ENCODE peak calls at places on chromosomes 7 and 10, in eight cellular contexts. W is stimulated activated CD4-positive, alpha-beta T cell treated with anti-CD3 and anti-CD28 coated beads, Interleukin-2, amount 100 ng/mL, for 48 hours; Y is GM04504; Q is NCI-H82; L is iPS-NIHi11; A is activated T-cell treated with anti-CD3 and anti-CD28 coated beads, Interleukin-2, amount 50 U/mL, for 4 hours; T is NCI-H460; H is activated CD8-positive, alpha-beta memory T cell treated with anti-CD3 and anti-CD28 coated beads for 48 hours. M is an unnamed sample.

GRCh38 chr7:74499835-74500388 is 46.2 kb downstream of the GTF2IRD1 start:
- DNase-seq in W (no peak), Y (no peak), Q (peak), L (no peak), A (no peak), T (no peak), H (no peak), M (no peak)

GRCh38 chr10:84632866-84633265 is 304.5 kb downstream of the CCSER2 start:
- DNase-seq in W (no peak), Y (no peak), Q (no peak), L (no peak), A (no peak), T (no peak), H (no peak), M (no peak)

GRCh38 chr10:31320598-31321211 is 1.7 kb downstream of the ZEB1 start:
- DNase-seq in W (peak), Y (no peak), Q (peak), L (peak), A (peak), T (no peak), H (peak), M (no peak)

GRCh38 chr7:159117366-159118219 is 27.1 kb downstream of the VIPR2 start:
- DNase-seq in W (no peak), Y (no peak), Q (no peak), L (no peak), A (no peak), T (no peak), H (no peak), M (no peak)

GRCh38 chr10:1084011-1084950 is 28.1 kb downstream of the WDR37 start:
- DNase-seq in W (no peak), Y (no peak), Q (no peak), L (no peak), A (no peak), T (no peak), H (no peak), M (no peak)

GRCh38 chr7:131898418-131898817 is 342.0 kb upstream of the PODXL start:
- DNase-seq in W (no peak), Y (peak), Q (no peak), L (no peak), A (no peak), T (no peak), H (no peak), M (no peak)

GRCh38 chr10:56279270-56279669 is 81.8 kb downstream of the ZWINT start:
- DNase-seq in W (no peak), Y (no peak), Q (no peak), L (no peak), A (no peak), T (no peak), H (no peak), M (no peak)

GRCh38 chr10:22219308-22219707 is 1.5 kb upstream of the EBLN1 start:
- DNase-seq in W (no peak), Y (no peak), Q (no peak), L (no peak), A (no peak), T (no peak), H (no peak), M (no peak)

GRCh38 chr10:18822156-18822555 is 162.9 kb downstream of the ARL5B start:
- DNase-seq in W (no peak), Y (no peak), Q (no peak), L (peak), A (no peak), T (peak), H (no peak), M (no peak)

GRCh38 chr10:86583983-86584382 is 62.4 kb upstream of the WAPL start:
- DNase-seq in W (no peak), Y (no peak), Q (peak), L (peak), A (no peak), T (no peak), H (no peak), M (no peak)

GRCh38 chr7:35555934-35556333 is 139.0 kb downstream of the HERPUD2 start:
- DNase-seq in W (no peak), Y (no peak), Q (no peak), L (no peak), A (no peak), T (peak), H (no peak), M (no peak)

GRCh38 chr7:25303380-25304321 is 75.4 kb upstream of the NPVF start:
- DNase-seq in W (no peak), Y (no peak), Q (no peak), L (peak), A (no peak), T (no peak), H (no peak), M (no peak)

GRCh38 chr10:72692897-72693598 is 1.1 kb downstream of the MCU start:
- DNase-seq in W (no peak), Y (no peak), Q (peak), L (no peak), A (no peak), T (no peak), H (peak), M (no peak)

GRCh38 chr10:102743588-102744373 is at the start of gene WBP1L:
- DNase-seq in W (peak), Y (peak), Q (peak), L (peak), A (peak), T (peak), H (peak), M (peak)

GRCh38 chr7:89002942-89003618 is 207.5 kb upstream of the TEX47 start:
- DNase-seq in W (no peak), Y (no peak), Q (no peak), L (no peak), A (no peak), T (no peak), H (no peak), M (no peak)

M was measured in AG09319.